ENCODE peak calls at places on chromosome 11, in five cellular contexts. M is neural crest cell, Z is HFF-Myc, S is fibroblast of pulmonary artery, D is OCI-LY7. V is an unnamed sample.

GRCh38 chr11:35250192-35250591 is 111.2 kb downstream of the CD44 start:
- DNase-seq in M (no peak), Z (no peak), S (no peak), D (no peak), V (no peak)

GRCh38 chr11:105588001-105588400 is 21.9 kb upstream of the GRIA4 start:
- DNase-seq in S (peak), Z (peak), D (no peak), M (no peak), V (no peak)

GRCh38 chr11:67278135-67278938 is 10.8 kb upstream of the ANKRD13D start:
- DNase-seq in M (no peak), D (no peak), S (no peak), Z (no peak), V (no peak)

GRCh38 chr11:114155116-114155515 is 95.6 kb downstream of the ZBTB16 start:
- DNase-seq in M (no peak), Z (no peak), S (no peak), D (no peak), V (no peak)

GRCh38 chr11:59173964-59174663 is 2.2 kb downstream of the DTX4 start:
- DNase-seq in D (no peak), S (peak), M (no peak), Z (no peak), V (no peak)

GRCh38 chr11:114307524-114308203 is 11.5 kb downstream of the NNMT start:
- DNase-seq in Z (peak), M (no peak), D (no peak), S (peak), V (no peak)

GRCh38 chr11:14386895-14387480 is 28.0 kb upstream of the RRAS2 start:
- DNase-seq in D (no peak), M (peak), Z (peak), S (peak), V (no peak)

GRCh38 chr11:46238078-46238966 is 39.1 kb upstream of the CREB3L1 start:
- DNase-seq in S (peak), M (peak), Z (no peak), D (no peak), V (peak)

GRCh38 chr11:32991427-32991826 is 24.3 kb upstream of the DEPDC7 start:
- DNase-seq in D (no peak), M (no peak), Z (no peak), S (no peak), V (no peak)

GRCh38 chr11:12540913-12541587 is 133.2 kb upstream of the TEAD1 start:
- DNase-seq in S (peak), M (no peak), D (no peak), Z (no peak), V (no peak)
- TF ChIP-seq CTCF in S (peak), M (no peak), D (no peak), Z (peak), V (no peak)

GRCh38 chr11:82900277-82901164 is at the start of gene PRCP:
- DNase-seq in D (peak), Z (peak), M (peak), S (peak), V (peak)
- TF ChIP-seq CTCF in D (peak), Z (no peak), M (no peak), S (no peak), V (no peak)

DNA sequence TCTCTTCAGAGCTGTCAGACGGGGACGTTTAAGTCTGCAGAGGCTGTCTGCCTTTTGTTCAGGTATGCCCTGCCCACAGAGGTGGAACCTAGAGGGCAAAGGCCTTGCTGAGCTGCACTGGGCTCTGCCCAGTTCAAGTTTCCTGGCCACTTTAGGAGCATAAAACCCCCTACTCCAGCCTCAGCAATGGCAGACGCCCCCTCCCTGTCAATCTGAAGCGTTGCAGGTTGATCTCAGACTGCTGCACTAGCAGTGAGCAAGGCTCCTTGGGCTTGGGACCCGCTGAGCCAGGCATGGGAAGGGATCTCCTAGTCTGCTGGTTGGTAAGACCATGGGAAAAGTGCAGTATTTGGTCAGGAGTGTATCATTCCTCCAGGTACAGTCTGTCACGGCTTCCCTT is 66.6 kb upstream of the TP53I11 start:
- DNase-seq in S (no peak), D (no peak), Z (no peak), M (no peak), V (no peak)
- TF ChIP-seq CTCF in S (peak), D (peak), Z (no peak), M (no peak), V (no peak)

GRCh38 chr11:120632579-120632978 is 121.0 kb downstream of the GRIK4 start:
- DNase-seq in D (peak), M (no peak), Z (no peak), S (no peak), V (peak)
- TF ChIP-seq CTCF in D (peak), M (no peak), Z (peak), S (no peak), V (no peak)

GRCh38 chr11:91047882-91048281 is 825.0 kb upstream of the CHORDC1 start:
- DNase-seq in M (no peak), Z (no peak), S (no peak), D (no peak), V (no peak)
- TF ChIP-seq CTCF in M (no peak), Z (no peak), S (no peak), D (no peak), V (no peak)

GRCh38 chr11:64384981-64385952 is 26.3 kb downstream of the RPS6KA4 start:
- DNase-seq in S (no peak), M (no peak), Z (no peak), D (peak), V (no peak)
- TF ChIP-seq CTCF in S (no peak), M (no peak), Z (no peak), D (no peak), V (no peak)

DNA sequence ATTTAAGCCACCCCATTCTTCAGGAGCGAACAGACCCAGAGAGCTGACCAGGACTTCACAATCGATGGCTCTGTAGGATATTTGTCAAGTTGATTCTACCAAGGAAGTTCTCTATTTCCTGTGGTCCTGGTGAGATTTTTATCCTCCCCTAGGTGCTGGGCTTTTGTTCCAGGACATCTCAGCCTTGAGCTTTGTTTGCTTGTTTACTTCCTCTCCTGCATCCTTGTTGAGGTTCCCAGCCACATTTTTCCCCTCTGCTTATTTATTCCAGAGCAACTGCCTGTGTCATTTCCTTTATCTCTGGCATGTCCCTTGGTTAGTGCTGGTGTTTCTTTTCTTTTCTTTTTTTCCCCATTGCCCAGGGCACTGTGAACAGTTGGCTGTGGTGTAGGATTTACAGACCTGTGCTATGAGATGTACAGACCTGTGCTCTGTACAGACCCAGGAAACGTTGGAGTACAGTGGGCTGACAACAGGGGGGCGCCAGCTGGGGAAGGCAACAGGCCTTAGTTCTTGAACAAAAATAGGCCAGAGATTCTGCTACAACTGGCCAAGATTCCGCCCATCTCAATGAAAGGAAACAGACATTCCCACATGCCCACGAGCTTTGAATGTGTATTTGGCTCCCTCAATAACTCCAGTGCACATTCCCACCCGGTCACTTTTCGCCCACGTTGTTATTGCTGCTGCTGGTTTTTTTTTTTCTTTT is 235.9 kb upstream of the DDI1 start:
- DNase-seq in D (peak), Z (no peak), S (peak), M (no peak), V (no peak)
- TF ChIP-seq CTCF in D (peak), Z (no peak), S (peak), M (no peak), V (no peak)

DNA sequence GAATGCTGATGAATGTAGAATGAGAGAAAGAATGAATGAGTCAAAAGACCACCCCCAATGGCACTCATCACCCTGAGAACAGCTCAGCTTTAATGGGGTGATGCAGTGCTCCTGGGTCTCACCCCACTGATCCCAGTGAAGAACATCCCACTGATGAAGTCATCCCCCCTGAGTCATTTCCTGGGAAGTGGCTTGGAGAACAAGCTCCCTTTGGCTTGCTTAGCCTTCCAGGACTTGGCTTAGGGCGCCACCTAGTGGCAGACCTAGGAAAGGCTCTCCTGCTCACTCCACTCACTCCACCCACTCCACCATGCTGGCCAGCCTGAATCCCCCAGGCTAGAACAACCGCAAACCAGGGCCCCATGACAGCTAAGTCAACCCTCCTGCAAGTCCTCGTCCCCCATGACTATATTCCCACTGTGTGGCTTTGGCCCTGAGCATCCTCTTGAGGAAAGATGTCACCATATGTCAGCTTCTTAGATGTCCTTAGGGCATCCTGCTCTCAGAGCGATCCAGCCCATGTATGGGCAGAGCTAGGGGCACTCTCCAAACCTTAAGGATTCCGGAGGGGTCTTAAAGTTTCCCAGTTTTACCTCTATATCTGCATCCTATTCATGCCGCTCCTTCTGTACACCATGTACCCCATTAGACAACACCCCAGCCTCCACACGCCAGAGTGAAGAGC is 17.8 kb upstream of the TMPRSS13 start:
- DNase-seq in S (peak), D (peak), Z (peak), M (peak), V (peak)
- TF ChIP-seq CTCF in S (peak), D (peak), Z (peak), M (peak), V (peak)

GRCh38 chr11:60757231-60757800 is 649 bp downstream of the MS4A15 start:
- DNase-seq in D (no peak), Z (no peak), S (no peak), M (no peak), V (no peak)

GRCh38 chr11:60754887-60755286 is 1.8 kb upstream of the MS4A15 start:
- DNase-seq in M (no peak), D (no peak), Z (no peak), S (no peak), V (no peak)

GRCh38 chr11:60761436-60762190 is 4.9 kb downstream of the MS4A15 start:
- DNase-seq in S (no peak), D (no peak), M (no peak), Z (no peak), V (no peak)

GRCh38 chr11:60753309-60753708 is 3.4 kb upstream of the MS4A15 start:
- DNase-seq in D (no peak), Z (no peak), M (no peak), S (no peak), V (no peak)

DNA sequence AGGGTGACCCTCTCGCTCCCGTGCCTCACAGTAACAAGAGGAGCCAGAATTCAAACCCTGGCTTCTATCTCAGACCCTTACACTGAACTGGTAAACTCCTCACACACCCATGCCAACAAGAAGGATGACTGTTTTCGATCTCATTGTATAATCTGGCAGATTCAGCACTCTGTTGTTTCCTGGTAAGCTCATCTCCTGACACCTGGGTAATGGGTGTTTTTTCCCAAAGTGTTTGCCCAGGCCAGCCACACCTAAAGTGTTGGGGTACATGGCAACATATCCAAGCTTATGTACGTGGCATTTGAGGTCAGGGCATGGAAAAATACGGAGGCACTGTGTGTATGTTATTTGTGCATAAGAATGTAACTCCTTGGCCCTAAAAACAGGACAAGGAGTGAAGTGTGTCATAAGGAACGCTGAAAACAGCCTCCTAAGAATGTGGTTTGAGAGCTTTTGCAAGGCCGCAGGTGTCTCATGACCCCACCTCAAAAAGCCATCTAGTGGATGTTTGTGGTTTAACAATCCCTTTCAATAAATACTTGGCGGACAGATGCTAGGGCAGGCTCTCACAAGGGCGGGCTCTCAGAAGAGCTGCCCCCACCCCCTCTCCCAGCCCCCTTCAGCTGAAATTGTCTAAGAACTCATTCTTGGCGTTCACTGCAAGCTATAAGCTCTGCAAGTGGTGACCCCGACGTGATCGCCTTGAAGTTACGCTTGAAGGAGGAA is at the start of gene MS4A15:
- DNase-seq in Z (no peak), M (no peak), S (peak), D (peak), V (peak)
- TF ChIP-seq CTCF in Z (peak), M (peak), S (peak), D (peak), V (peak)

GRCh38 chr11:100682247-100682969 is 4.7 kb upstream of the ARHGAP42 start:
- DNase-seq in S (peak), Z (no peak), M (no peak), D (peak), V (no peak)
- TF ChIP-seq CTCF in S (peak), Z (peak), M (peak), D (peak), V (no peak)